ENCODE peak calls at places on chromosome 4, in six cellular contexts. P, I, O, L, R and V are unnamed samples.
A peak's percentile ranks its signal among the peaks of the same experiment; 100 is the strongest.

GRCh38 chr4:91319869-91320268 is 983.9 kb upstream of the GRID2 start:
- DNase-seq in I (no peak), R (no peak), O (no peak), L (no peak), P (no peak), V (no peak)

GRCh38 chr4:138696058-138696457 is 319.5 kb upstream of the NOCT start:
- DNase-seq in R (no peak), I (no peak), L (no peak), P (no peak), O (no peak), V (no peak)

GRCh38 chr4:8081621-8082516 is 76.7 kb downstream of the ABLIM2 start:
- DNase-seq in P (no peak), L (no peak), I (no peak), O (no peak), R (no peak), V (no peak)

GRCh38 chr4:159273126-159273438 is 170.2 kb downstream of the RAPGEF2 start:
- DNase-seq in O (no peak), L (no peak), R (no peak), I (no peak), P (no peak), V (no peak)

GRCh38 chr4:46267866-46268265 is 122.1 kb downstream of the GABRA2 start:
- DNase-seq in I (no peak), O (no peak), R (no peak), L (no peak), P (no peak), V (no peak)

GRCh38 chr4:72858328-72858727 is 211.2 kb downstream of the COX18 start:
- DNase-seq in O (no peak), P (no peak), I (no peak), L (no peak), R (peak; percentile 93), V (no peak)

GRCh38 chr4:178306565-178306964 is 864.3 kb upstream of the AGA start:
- DNase-seq in P (no peak), I (no peak), L (no peak), O (no peak), R (peak; percentile 40), V (no peak)

GRCh38 chr4:169159614-169160013 is 111.1 kb downstream of the SH3RF1 start:
- DNase-seq in O (no peak), L (no peak), R (peak; percentile 88), P (no peak), I (no peak), V (no peak)

GRCh38 chr4:128159967-128160366 is 98.9 kb downstream of the LARP1B start:
- DNase-seq in L (no peak), O (no peak), P (no peak), R (peak; percentile 58), I (no peak), V (no peak)

GRCh38 chr4:18695733-18696527 is 674.4 kb upstream of the LCORL start:
- DNase-seq in P (no peak), L (no peak), R (no peak), O (no peak), I (no peak), V (no peak)

GRCh38 chr4:82423245-82424054 is 6.8 kb downstream of the HNRNPDL start:
- DNase-seq in O (no peak), L (no peak), I (no peak), R (peak; percentile 38), P (no peak), V (no peak)

GRCh38 chr4:16205298-16206164 is 20.7 kb downstream of the TAPT1 start:
- DNase-seq in P (no peak), I (peak; percentile 16), L (peak; percentile 41), O (peak; percentile 36), R (no peak), V (peak; percentile 31)

GRCh38 chr4:3487861-3488260 is 24.8 kb downstream of the DOK7 start:
- DNase-seq in R (no peak), P (no peak), L (no peak), I (no peak), O (no peak), V (no peak)

GRCh38 chr4:42282081-42282901 is 115.0 kb upstream of the SHISA3 start:
- DNase-seq in R (peak; percentile 14), O (peak; percentile 20), L (peak; percentile 63), I (peak; percentile 29), P (peak; percentile 10), V (peak; percentile 57)

GRCh38 chr4:24274401-24275035 is 309.8 kb downstream of the DHX15 start:
- DNase-seq in O (no peak), L (no peak), R (peak; percentile 90), I (no peak), P (no peak), V (no peak)

GRCh38 chr4:169253904-169254303 is 16.9 kb downstream of the SH3RF1 start:
- DNase-seq in I (no peak), P (no peak), O (no peak), L (no peak), R (peak; percentile 100), V (no peak)

GRCh38 chr4:152328595-152328994 is 207.3 kb downstream of the FBXW7 start:
- DNase-seq in I (no peak), L (no peak), R (no peak), O (no peak), P (peak; percentile 57), V (peak; percentile 32)

GRCh38 chr4:98620087-98620784 is 38.2 kb downstream of the TSPAN5 start:
- DNase-seq in O (no peak), R (no peak), I (no peak), P (no peak), L (no peak), V (no peak)